ENCODE peak calls at places on chromosomes 3 and 15, in five cellular contexts. A is fibroblast of mammary gland; O is CD8-positive, alpha-beta T cell; F is astrocyte; Y is upper lobe of right lung. U is an unnamed sample.

GRCh38 chr15:90412356-90413194 is 24.5 kb downstream of the IQGAP1 start:
- DNase-seq in A (peak; percentile 61), O (no peak), F (peak; percentile 89), Y (no peak), U (peak; percentile 80)

GRCh38 chr15:41559489-41560177 is 621 bp downstream of the TYRO3 start:
- DNase-seq in A (no peak), O (no peak), F (no peak), Y (no peak), U (no peak)

GRCh38 chr3:44264146-44264545 is 22.5 kb downstream of the TOPAZ1 start:
- DNase-seq in A (no peak), O (no peak), F (no peak), Y (no peak), U (no peak)

GRCh38 chr15:93617443-93617842 is 528.4 kb upstream of the RGMA start:
- DNase-seq in A (no peak), O (no peak), F (no peak), Y (no peak), U (no peak)

GRCh38 chr3:43223670-43224364 is 62.5 kb upstream of the SNRK start:
- DNase-seq in A (peak; percentile 35), O (no peak), F (no peak), Y (no peak), U (peak; percentile 64)

GRCh38 chr3:186520436-186520835 is 23.7 kb downstream of the CRYGS start:
- DNase-seq in A (no peak), O (no peak), F (no peak), Y (no peak), U (no peak)

GRCh38 chr15:84387086-84387485 is 151.5 kb downstream of the GOLGA6L4 start:
- DNase-seq in A (no peak), O (no peak), F (no peak), Y (no peak), U (no peak)

GRCh38 chr3:45560270-45561020 is 34.1 kb upstream of the LIMD1 start:
- DNase-seq in A (peak; percentile 58), O (no peak), F (no peak), Y (no peak), U (peak; percentile 83)

GRCh38 chr3:18300916-18301315 is 124.2 kb downstream of the SATB1 start:
- DNase-seq in A (no peak), O (no peak), F (no peak), Y (no peak), U (no peak)

GRCh38 chr15:58229297-58229768 is 91.2 kb downstream of the AQP9 start:
- DNase-seq in A (peak; percentile 19), O (no peak), F (peak; percentile 24), Y (no peak), U (no peak)

GRCh38 chr15:95286316-95286880 is 1044.1 kb upstream of the NR2F2 start:
- DNase-seq in A (no peak), O (no peak), F (no peak), Y (no peak), U (no peak)

GRCh38 chr3:196688349-196688748 is 23.7 kb downstream of the CEP19 start:
- DNase-seq in A (peak; percentile 97), O (no peak), F (peak; percentile 10), Y (peak; percentile 84), U (peak; percentile 99)

GRCh38 chr15:74882528-74882927 is 7.3 kb upstream of the MPI start:
- DNase-seq in A (no peak), O (no peak), F (no peak), Y (no peak), U (no peak)

GRCh38 chr15:48622227-48622626 is 23.3 kb downstream of the FBN1 start:
- DNase-seq in A (peak; percentile 31), O (no peak), F (no peak), Y (no peak), U (peak; percentile 53)

GRCh38 chr3:30871720-30872119 is 22.7 kb downstream of the GADL1 start:
- DNase-seq in A (no peak), O (no peak), F (peak; percentile 22), Y (no peak), U (peak; percentile 5)

GRCh38 chr3:152942366-152942765 is 107.4 kb downstream of the P2RY1 start:
- DNase-seq in A (no peak), O (no peak), F (no peak), Y (no peak), U (no peak)

GRCh38 chr15:77024273-77025065 is 29.5 kb downstream of the PSTPIP1 start:
- DNase-seq in A (peak; percentile 36), O (peak; percentile 65), F (no peak), Y (peak; percentile 84), U (peak; percentile 53)

GRCh38 chr15:54840999-54841398 is 355.7 kb downstream of the RSL24D1 start:
- DNase-seq in A (no peak), O (no peak), F (no peak), Y (no peak), U (no peak)

GRCh38 chr3:124272611-124273151 is 280.8 kb upstream of the ROPN1 start:
- DNase-seq in A (no peak), O (no peak), F (peak; percentile 70), Y (no peak), U (peak; percentile 34)

GRCh38 chr3:163056874-163057497 is 1560.4 kb downstream of the OTOL1 start:
- DNase-seq in A (peak; percentile 66), O (no peak), F (no peak), Y (no peak), U (peak; percentile 72)

GRCh38 chr15:93219859-93220258 is 130.8 kb upstream of the RGMA start:
- DNase-seq in A (no peak), O (no peak), F (no peak), Y (no peak), U (no peak)

GRCh38 chr15:63110428-63111026 is 11.1 kb upstream of the LACTB start:
- DNase-seq in A (peak; percentile 56), O (no peak), F (no peak), Y (no peak), U (no peak)

GRCh38 chr15:98896802-98897732 is 110.5 kb downstream of the PGPEP1L start:
- DNase-seq in A (peak; percentile 100), O (no peak), F (peak; percentile 100), Y (no peak), U (peak; percentile 99)

GRCh38 chr3:31958721-31959152 is 22.3 kb downstream of the OSBPL10 start:
- DNase-seq in A (no peak), O (no peak), F (no peak), Y (no peak), U (no peak)

GRCh38 chr3:10352146-10352911 is 31.4 kb upstream of the SEC13 start:
- DNase-seq in A (peak; percentile 77), O (no peak), F (peak; percentile 88), Y (no peak), U (peak; percentile 65)

GRCh38 chr3:187677604-187678003 is 7.4 kb upstream of the SST start:
- DNase-seq in A (peak; percentile 25), O (no peak), F (peak; percentile 24), Y (no peak), U (no peak)

GRCh38 chr15:92277776-92278175 is 115.9 kb upstream of the ST8SIA2 start:
- DNase-seq in A (peak; percentile 0), O (no peak), F (no peak), Y (no peak), U (no peak)

GRCh38 chr3:183354325-183354831 is 74.0 kb downstream of the MCF2L2 start:
- DNase-seq in A (no peak), O (no peak), F (no peak), Y (no peak), U (no peak)

DNA sequence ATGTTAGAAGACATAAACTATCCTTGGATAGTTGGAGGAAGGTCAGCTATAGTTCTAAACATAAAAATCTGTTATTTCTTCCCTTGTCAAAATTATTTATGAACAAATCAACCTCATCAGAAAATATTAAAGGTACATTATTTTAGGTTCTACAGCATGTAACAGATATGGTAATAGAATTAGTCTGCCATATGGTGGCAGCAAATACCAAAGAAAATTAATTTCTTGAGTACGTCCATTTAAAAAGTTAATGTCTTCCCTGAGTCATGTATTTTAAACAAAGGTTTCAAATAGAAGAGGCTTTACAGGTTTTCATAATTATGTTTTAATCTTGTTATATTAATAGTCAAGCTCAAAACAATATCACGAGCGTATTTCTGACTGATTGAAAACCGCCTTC is 17.9 kb upstream of the ANKRD28 start:
- DNase-seq in A (peak; percentile 89), O (no peak), F (peak; percentile 59), Y (no peak), U (peak; percentile 90)
- TF ChIP-seq CTCF in A (peak; percentile 30), O (peak; percentile 46), F (peak; percentile 36), Y (peak; percentile 53), U (peak; percentile 34)

GRCh38 chr3:165852150-165852549 is 14.9 kb upstream of the BCHE start:
- DNase-seq in A (no peak), O (no peak), F (no peak), Y (no peak), U (no peak)

GRCh38 chr3:165855581-165855980 is 18.4 kb upstream of the BCHE start:
- DNase-seq in A (peak; percentile 62), O (no peak), F (peak; percentile 40), Y (no peak), U (peak; percentile 74)

GRCh38 chr3:165852710-165853109 is 15.5 kb upstream of the BCHE start:
- DNase-seq in A (peak; percentile 11), O (no peak), F (peak; percentile 35), Y (no peak), U (peak; percentile 25)

DNA sequence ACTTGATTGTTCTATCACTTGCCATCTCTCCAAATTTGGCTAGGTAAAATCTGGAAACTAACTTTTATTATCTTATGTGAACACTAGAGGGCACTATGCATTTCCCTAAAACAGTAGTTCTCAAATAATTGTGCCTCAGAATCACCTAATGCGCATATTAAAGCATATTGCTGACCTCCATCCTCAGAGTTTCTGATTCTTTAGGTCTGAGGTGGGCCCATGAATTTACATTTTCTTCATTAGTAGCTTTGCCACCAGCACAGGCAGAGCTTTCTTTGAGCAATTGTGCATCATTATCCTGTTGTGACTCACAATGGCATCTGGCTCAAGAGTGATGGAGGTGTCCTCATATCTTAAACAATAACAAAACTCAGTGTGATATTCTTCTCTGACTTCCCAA is 17.5 kb upstream of the BCHE start:
- DNase-seq in A (peak; percentile 25), O (no peak), F (peak; percentile 16), Y (no peak), U (peak; percentile 38)
- TF ChIP-seq CTCF in A (peak; percentile 44), O (peak; percentile 45), F (peak; percentile 52), Y (peak; percentile 57), U (peak; percentile 60)

GRCh38 chr3:105413356-105413887 is 46.7 kb downstream of the ALCAM start:
- DNase-seq in A (no peak), O (no peak), F (no peak), Y (no peak), U (no peak)

GRCh38 chr3:105406268-105406667 is 39.6 kb downstream of the ALCAM start:
- DNase-seq in A (no peak), O (no peak), F (no peak), Y (no peak), U (no peak)

GRCh38 chr3:105414841-105415240 is 48.1 kb downstream of the ALCAM start:
- DNase-seq in A (peak; percentile 25), O (no peak), F (peak; percentile 62), Y (no peak), U (peak; percentile 24)

DNA sequence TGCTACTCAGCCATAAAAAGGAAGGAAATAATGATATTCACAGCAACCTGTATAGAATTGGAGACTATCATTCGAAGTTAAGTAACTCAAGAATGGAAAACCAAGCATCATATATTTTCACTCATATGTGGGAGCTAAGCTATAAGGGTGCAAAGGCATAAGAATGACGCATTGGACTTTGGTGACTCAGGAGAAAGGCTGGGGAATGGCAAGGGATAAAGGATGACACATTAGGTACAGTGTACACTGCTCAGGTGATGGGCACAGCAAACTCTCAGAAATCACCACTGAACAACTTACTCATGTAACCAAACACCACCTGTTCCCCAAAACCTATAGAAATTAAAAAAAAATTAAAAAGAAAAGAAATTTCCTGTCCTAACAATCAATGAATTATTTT is 42.7 kb downstream of the ALCAM start:
- DNase-seq in A (no peak), O (no peak), F (no peak), Y (no peak), U (no peak)
- TF ChIP-seq CTCF in A (no peak), O (no peak), F (no peak), Y (no peak), U (no peak)

GRCh38 chr3:22795917-22796316 is 407.2 kb upstream of the UBE2E2 start:
- DNase-seq in A (peak; percentile 6), O (no peak), F (no peak), Y (no peak), U (no peak)
- TF ChIP-seq CTCF in A (no peak), O (no peak), F (no peak), Y (no peak), U (no peak)